ENCODE peak calls at places on chromosomes 13 and 19, in eight cellular contexts. X, A, K, G, N, V, T and Q are unnamed samples.
A peak's percentile ranks its signal among the peaks of the same experiment; 100 is the strongest.

GRCh38 chr19:56765107-56765506 is 75.4 kb downstream of the PEG3 start:
- DNase-seq in X (no peak), A (peak; percentile 26), K (peak; percentile 88), G (no peak), N (no peak), V (no peak), T (no peak), Q (peak; percentile 30)

GRCh38 chr19:40565910-40566495 is 10.7 kb upstream of the SHKBP1 start:
- DNase-seq in X (no peak), A (no peak), K (no peak), G (no peak), N (no peak), V (no peak), T (no peak), Q (no peak)

GRCh38 chr19:44903602-44904425 is 1.8 kb upstream of the APOE start:
- DNase-seq in X (peak; percentile 79), A (peak; percentile 76), K (peak; percentile 92), G (peak; percentile 86), N (peak; percentile 80), V (peak; percentile 93), T (peak; percentile 73), Q (peak; percentile 80)

GRCh38 chr19:4722671-4723464 is 774 bp downstream of the DPP9 start:
- DNase-seq in X (no peak), A (no peak), K (peak; percentile 83), G (no peak), N (no peak), V (no peak), T (no peak), Q (peak; percentile 39)

GRCh38 chr13:102555914-102556553 is 40.8 kb upstream of the TPP2 start:
- DNase-seq in X (peak; percentile 15), A (no peak), K (no peak), G (no peak), N (peak; percentile 18), V (no peak), T (no peak), Q (no peak)

GRCh38 chr19:37855098-37855497 is 51.3 kb downstream of the WDR87 start:
- DNase-seq in X (no peak), A (peak; percentile 8), K (no peak), G (no peak), N (no peak), V (no peak), T (no peak), Q (no peak)

GRCh38 chr13:30224732-30225131 is 82.6 kb downstream of the KATNAL1 start:
- DNase-seq in X (peak; percentile 6), A (no peak), K (no peak), G (no peak), N (no peak), V (no peak), T (no peak), Q (no peak)

GRCh38 chr13:72174549-72174948 is 307.5 kb upstream of the DACH1 start:
- DNase-seq in X (no peak), A (no peak), K (no peak), G (no peak), N (no peak), V (no peak), T (no peak), Q (no peak)

GRCh38 chr13:102401305-102401704 is 543 bp downstream of the FGF14 start:
- DNase-seq in X (no peak), A (no peak), K (no peak), G (no peak), N (no peak), V (no peak), T (no peak), Q (no peak)

GRCh38 chr13:40813662-40814454 is 24.4 kb downstream of the SLC25A15 start:
- DNase-seq in X (no peak), A (no peak), K (no peak), G (no peak), N (peak; percentile 30), V (no peak), T (no peak), Q (no peak)

GRCh38 chr13:113445791-113446487 is 7.3 kb downstream of the ADPRHL1 start:
- DNase-seq in X (no peak), A (no peak), K (peak; percentile 23), G (no peak), N (no peak), V (no peak), T (no peak), Q (no peak)

GRCh38 chr19:19613456-19613855 is 5.0 kb downstream of the PBX4 start:
- DNase-seq in X (peak; percentile 49), A (peak; percentile 25), K (no peak), G (no peak), N (no peak), V (no peak), T (no peak), Q (no peak)

GRCh38 chr13:23979361-23980159 is 82.3 kb upstream of the C1QTNF9B start:
- DNase-seq in X (peak; percentile 15), A (peak; percentile 67), K (peak; percentile 89), G (peak; percentile 53), N (peak; percentile 6), V (peak; percentile 92), T (no peak), Q (peak; percentile 73)

GRCh38 chr19:459724-460511 is 915 bp downstream of the SHC2 start:
- DNase-seq in X (peak; percentile 55), A (peak; percentile 60), K (peak; percentile 79), G (peak; percentile 31), N (peak; percentile 59), V (no peak), T (peak; percentile 95), Q (peak; percentile 69)

GRCh38 chr19:15463865-15464371 is 426 bp downstream of the RASAL3 start:
- DNase-seq in X (no peak), A (peak; percentile 64), K (no peak), G (no peak), N (no peak), V (no peak), T (no peak), Q (peak; percentile 51)

GRCh38 chr13:106609116-106609515 is 41.2 kb upstream of the ARGLU1 start:
- DNase-seq in X (no peak), A (no peak), K (no peak), G (no peak), N (no peak), V (no peak), T (no peak), Q (no peak)

GRCh38 chr13:75368167-75368566 is 113.8 kb downstream of the TBC1D4 start:
- DNase-seq in X (no peak), A (no peak), K (no peak), G (peak; percentile 70), N (no peak), V (no peak), T (no peak), Q (no peak)

GRCh38 chr19:16751701-16752100 is 32.1 kb downstream of the NWD1 start:
- DNase-seq in X (no peak), A (no peak), K (no peak), G (no peak), N (no peak), V (no peak), T (no peak), Q (no peak)

GRCh38 chr13:37127706-37128241 is 22.3 kb upstream of the CSNK1A1L start:
- DNase-seq in X (no peak), A (no peak), K (no peak), G (peak; percentile 27), N (no peak), V (no peak), T (no peak), Q (no peak)

GRCh38 chr19:19292607-19293006 is 19.5 kb upstream of the TM6SF2 start:
- DNase-seq in X (no peak), A (no peak), K (no peak), G (no peak), N (no peak), V (no peak), T (no peak), Q (no peak)

GRCh38 chr13:111219306-111219705 is 101.1 kb upstream of the TEX29 start:
- DNase-seq in X (no peak), A (no peak), K (no peak), G (no peak), N (no peak), V (no peak), T (no peak), Q (no peak)

GRCh38 chr19:32224371-32225244 is 120.8 kb upstream of the ZNF507 start:
- DNase-seq in X (peak; percentile 91), A (peak; percentile 56), K (peak; percentile 81), G (peak; percentile 38), N (peak; percentile 21), V (no peak), T (peak; percentile 88), Q (peak; percentile 65)

GRCh38 chr13:30866692-30867669 is 39.1 kb upstream of the MEDAG start:
- DNase-seq in X (no peak), A (no peak), K (peak; percentile 62), G (no peak), N (no peak), V (no peak), T (no peak), Q (no peak)

GRCh38 chr19:31307270-31307669 is 42.0 kb downstream of the TSHZ3 start:
- DNase-seq in X (no peak), A (no peak), K (peak; percentile 4), G (no peak), N (no peak), V (no peak), T (no peak), Q (no peak)

GRCh38 chr13:106177146-106177545 is 358.3 kb downstream of the EFNB2 start:
- DNase-seq in X (no peak), A (no peak), K (no peak), G (no peak), N (no peak), V (no peak), T (no peak), Q (no peak)

DNA sequence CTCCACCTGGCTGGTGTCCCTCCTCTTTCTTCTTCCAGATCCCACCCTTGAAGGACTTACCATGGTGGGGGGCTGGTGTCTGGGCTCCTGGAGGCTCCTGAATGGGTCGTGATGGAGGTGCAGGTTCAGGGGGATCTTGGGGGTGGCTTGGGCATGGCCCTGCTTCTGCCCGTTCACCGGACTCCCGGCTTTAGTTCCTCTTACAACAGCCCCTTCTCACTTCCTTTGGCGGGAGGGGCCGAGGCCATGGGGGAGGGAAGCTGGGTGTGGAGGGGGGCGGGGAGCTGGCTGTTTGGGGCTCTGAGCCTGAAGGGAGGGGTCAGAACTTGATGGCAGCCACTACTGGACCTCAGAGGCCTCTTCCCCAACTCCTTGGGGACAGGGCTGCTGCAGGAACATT is at the start of gene MYO1F:
- DNase-seq in X (no peak), A (peak; percentile 66), K (no peak), G (peak; percentile 43), N (no peak), V (no peak), T (peak; percentile 45), Q (peak; percentile 41)
- TF ChIP-seq POLR2A in X (no peak), A (peak; percentile 15), K (no peak), G (no peak), N (no peak), V (no peak), T (no peak), Q (no peak)

GRCh38 chr19:2478756-2479555 is 3.0 kb downstream of the GADD45B start:
- DNase-seq in X (no peak), A (peak; percentile 82), K (peak; percentile 86), G (peak; percentile 69), N (no peak), V (peak; percentile 95), T (no peak), Q (peak; percentile 88)
- TF ChIP-seq EP300 in X (no peak), A (no peak), K (no peak), G (peak; percentile 65), N (no peak), V (no peak), T (no peak), Q (no peak)

GRCh38 chr13:33228645-33229445 is 56.7 kb downstream of the STARD13 start:
- DNase-seq in X (peak; percentile 28), A (no peak), K (no peak), G (no peak), N (peak; percentile 62), V (no peak), T (peak; percentile 21), Q (no peak)
- H3K4me1 ChIP-seq in X (peaks cover 22% of the 10 kb centered on the region), A (peaks cover 42% of the 10 kb centered on the region), K (peaks cover 7% of the 10 kb centered on the region), G (peaks cover 31% of the 10 kb centered on the region), N (peaks cover 55% of the 10 kb centered on the region), V (peaks cover 67% of the 10 kb centered on the region), T (no peaks in the 10 kb centered on the region), Q (peaks cover 36% of the 10 kb centered on the region)

GRCh38 chr19:14383898-14384669 is 2.8 kb downstream of the ADGRE5 start:
- DNase-seq in X (no peak), A (peak; percentile 60), K (no peak), G (no peak), N (no peak), V (no peak), T (peak; percentile 63), Q (no peak)
- TF ChIP-seq POLR2A in X (no peak), A (no peak), K (no peak), G (no peak), N (no peak), V (no peak), T (no peak), Q (no peak)